ENCODE peak calls at places on chromosomes 1 and 21, in ten cellular contexts. One of them, this sample, is unnamed.

GRCh38 chr1:174149216-174149615 is 10.1 kb upstream of the RABGAP1L start:
- DNase-seq in caudate nucleus: no peak
- DNase-seq in T-helper 22 cell: no peak
- DNase-seq in NB4: no peak
- DNase-seq in A673: no peak
- DNase-seq in HEK293T: no peak
- DNase-seq in skeletal muscle cell: no peak
- DNase-seq in fibroblast of the aortic adventitia: no peak
- DNase-seq in left ventricle myocardium inferior: no peak
- DNase-seq in mesendoderm: no peak
- DNase-seq in this sample: no peak

GRCh38 chr1:221779771-221780170 is 37.9 kb upstream of the DUSP10 start:
- DNase-seq in caudate nucleus: no peak
- DNase-seq in HEK293T: no peak
- DNase-seq in A673: no peak
- DNase-seq in NB4: no peak
- DNase-seq in mesendoderm: no peak
- DNase-seq in skeletal muscle cell: no peak
- DNase-seq in fibroblast of the aortic adventitia: no peak
- DNase-seq in T-helper 22 cell: no peak
- DNase-seq in left ventricle myocardium inferior: no peak
- DNase-seq in this sample: no peak

GRCh38 chr21:44526096-44526997 is 13.6 kb downstream of the KRTAP10-1 start:
- DNase-seq in fibroblast of the aortic adventitia: no peak
- DNase-seq in T-helper 22 cell: no peak
- DNase-seq in HEK293T: no peak
- DNase-seq in skeletal muscle cell: no peak
- DNase-seq in A673: no peak
- DNase-seq in left ventricle myocardium inferior: no peak
- DNase-seq in mesendoderm: no peak
- DNase-seq in NB4: no peak
- DNase-seq in caudate nucleus: no peak
- DNase-seq in this sample: no peak

GRCh38 chr1:201406831-201407406 is 7.8 kb upstream of the LAD1 start:
- DNase-seq in fibroblast of the aortic adventitia: no peak
- DNase-seq in skeletal muscle cell: no peak
- DNase-seq in mesendoderm: no peak
- DNase-seq in left ventricle myocardium inferior: no peak
- DNase-seq in A673: no peak
- DNase-seq in T-helper 22 cell: no peak
- DNase-seq in caudate nucleus: no peak
- DNase-seq in NB4: no peak
- DNase-seq in HEK293T: no peak
- DNase-seq in this sample: no peak

GRCh38 chr1:64363116-64363515 is 106.8 kb upstream of the CACHD1 start:
- DNase-seq in mesendoderm: no peak
- DNase-seq in A673: peak; percentile 90
- DNase-seq in fibroblast of the aortic adventitia: no peak
- DNase-seq in T-helper 22 cell: no peak
- DNase-seq in caudate nucleus: no peak
- DNase-seq in HEK293T: no peak
- DNase-seq in left ventricle myocardium inferior: no peak
- DNase-seq in skeletal muscle cell: no peak
- DNase-seq in NB4: no peak
- DNase-seq in this sample: no peak

GRCh38 chr21:41958886-41959563 is 5.2 kb upstream of the C2CD2 start:
- DNase-seq in HEK293T: no peak
- DNase-seq in fibroblast of the aortic adventitia: no peak
- DNase-seq in T-helper 22 cell: no peak
- DNase-seq in skeletal muscle cell: no peak
- DNase-seq in mesendoderm: no peak
- DNase-seq in A673: no peak
- DNase-seq in NB4: no peak
- DNase-seq in left ventricle myocardium inferior: no peak
- DNase-seq in caudate nucleus: no peak
- DNase-seq in this sample: peak; percentile 49

GRCh38 chr21:31273278-31273677 is 70.8 kb downstream of the TIAM1 start:
- DNase-seq in left ventricle myocardium inferior: no peak
- DNase-seq in T-helper 22 cell: no peak
- DNase-seq in NB4: no peak
- DNase-seq in caudate nucleus: no peak
- DNase-seq in mesendoderm: no peak
- DNase-seq in HEK293T: no peak
- DNase-seq in A673: no peak
- DNase-seq in skeletal muscle cell: no peak
- DNase-seq in fibroblast of the aortic adventitia: no peak
- DNase-seq in this sample: no peak

GRCh38 chr1:2203671-2204383 is 9.3 kb upstream of the FAAP20 start:
- DNase-seq in HEK293T: no peak
- DNase-seq in T-helper 22 cell: no peak
- DNase-seq in NB4: no peak
- DNase-seq in caudate nucleus: no peak
- DNase-seq in mesendoderm: no peak
- DNase-seq in left ventricle myocardium inferior: no peak
- DNase-seq in fibroblast of the aortic adventitia: no peak
- DNase-seq in skeletal muscle cell: no peak
- DNase-seq in A673: no peak
- DNase-seq in this sample: no peak

GRCh38 chr1:203676455-203676854 is 49.8 kb downstream of the ATP2B4 start:
- DNase-seq in left ventricle myocardium inferior: no peak
- DNase-seq in T-helper 22 cell: no peak
- DNase-seq in caudate nucleus: no peak
- DNase-seq in HEK293T: no peak
- DNase-seq in mesendoderm: peak; percentile 77
- DNase-seq in NB4: no peak
- DNase-seq in fibroblast of the aortic adventitia: no peak
- DNase-seq in A673: peak; percentile 28
- DNase-seq in skeletal muscle cell: no peak
- DNase-seq in this sample: peak; percentile 62

GRCh38 chr1:168343566-168343965 is 62.9 kb downstream of the TBX19 start:
- DNase-seq in skeletal muscle cell: no peak
- DNase-seq in fibroblast of the aortic adventitia: no peak
- DNase-seq in NB4: peak; percentile 16
- DNase-seq in T-helper 22 cell: no peak
- DNase-seq in left ventricle myocardium inferior: no peak
- DNase-seq in mesendoderm: no peak
- DNase-seq in A673: peak; percentile 30
- DNase-seq in HEK293T: no peak
- DNase-seq in caudate nucleus: no peak
- DNase-seq in this sample: no peak

GRCh38 chr1:35449334-35450008 is 107.7 kb downstream of the KIAA0319L start:
- DNase-seq in fibroblast of the aortic adventitia: peak; percentile 94
- DNase-seq in mesendoderm: no peak
- DNase-seq in NB4: no peak
- DNase-seq in A673: no peak
- DNase-seq in skeletal muscle cell: peak; percentile 91
- DNase-seq in HEK293T: no peak
- DNase-seq in T-helper 22 cell: no peak
- DNase-seq in caudate nucleus: no peak
- DNase-seq in left ventricle myocardium inferior: no peak
- DNase-seq in this sample: no peak

GRCh38 chr1:205069371-205070125 is 14.7 kb downstream of the TMEM81 start:
- DNase-seq in A673: no peak
- DNase-seq in left ventricle myocardium inferior: no peak
- DNase-seq in NB4: no peak
- DNase-seq in caudate nucleus: no peak
- DNase-seq in HEK293T: no peak
- DNase-seq in mesendoderm: no peak
- DNase-seq in fibroblast of the aortic adventitia: no peak
- DNase-seq in skeletal muscle cell: no peak
- DNase-seq in T-helper 22 cell: no peak
- DNase-seq in this sample: no peak

GRCh38 chr1:177063648-177064047 is 100.9 kb downstream of the ASTN1 start:
- DNase-seq in HEK293T: no peak
- DNase-seq in skeletal muscle cell: no peak
- DNase-seq in mesendoderm: no peak
- DNase-seq in NB4: no peak
- DNase-seq in caudate nucleus: no peak
- DNase-seq in T-helper 22 cell: no peak
- DNase-seq in left ventricle myocardium inferior: no peak
- DNase-seq in fibroblast of the aortic adventitia: no peak
- DNase-seq in A673: no peak
- DNase-seq in this sample: no peak

GRCh38 chr1:111289371-111289770 is 1.3 kb upstream of the CHIA start:
- DNase-seq in A673: no peak
- DNase-seq in HEK293T: no peak
- DNase-seq in mesendoderm: no peak
- DNase-seq in NB4: no peak
- DNase-seq in left ventricle myocardium inferior: no peak
- DNase-seq in fibroblast of the aortic adventitia: no peak
- DNase-seq in skeletal muscle cell: no peak
- DNase-seq in T-helper 22 cell: no peak
- DNase-seq in caudate nucleus: no peak
- DNase-seq in this sample: no peak

GRCh38 chr1:154944422-154945159 is 8.1 kb upstream of the PMVK start:
- DNase-seq in left ventricle myocardium inferior: no peak
- DNase-seq in caudate nucleus: no peak
- DNase-seq in mesendoderm: no peak
- DNase-seq in NB4: no peak
- DNase-seq in T-helper 22 cell: no peak
- DNase-seq in A673: no peak
- DNase-seq in fibroblast of the aortic adventitia: no peak
- DNase-seq in skeletal muscle cell: no peak
- DNase-seq in HEK293T: no peak
- DNase-seq in this sample: no peak

GRCh38 chr1:202131956-202132821 is 9.5 kb downstream of the GPR37L1 start:
- DNase-seq in left ventricle myocardium inferior: peak; percentile 68
- DNase-seq in skeletal muscle cell: no peak
- DNase-seq in T-helper 22 cell: no peak
- DNase-seq in mesendoderm: peak; percentile 53
- DNase-seq in caudate nucleus: peak; percentile 65
- DNase-seq in NB4: no peak
- DNase-seq in fibroblast of the aortic adventitia: peak; percentile 48
- DNase-seq in HEK293T: no peak
- DNase-seq in A673: no peak
- DNase-seq in this sample: peak; percentile 49

GRCh38 chr1:182565537-182565936 is 23.5 kb downstream of the RNASEL start:
- DNase-seq in NB4: no peak
- DNase-seq in A673: no peak
- DNase-seq in HEK293T: no peak
- DNase-seq in left ventricle myocardium inferior: no peak
- DNase-seq in fibroblast of the aortic adventitia: no peak
- DNase-seq in caudate nucleus: no peak
- DNase-seq in T-helper 22 cell: no peak
- DNase-seq in skeletal muscle cell: no peak
- DNase-seq in mesendoderm: no peak
- DNase-seq in this sample: no peak

GRCh38 chr1:30008998-30009657 is 714.3 kb downstream of the MATN1 start:
- DNase-seq in HEK293T: no peak
- DNase-seq in caudate nucleus: no peak
- DNase-seq in T-helper 22 cell: no peak
- DNase-seq in left ventricle myocardium inferior: no peak
- DNase-seq in NB4: no peak
- DNase-seq in A673: no peak
- DNase-seq in mesendoderm: peak; percentile 71
- DNase-seq in skeletal muscle cell: no peak
- DNase-seq in fibroblast of the aortic adventitia: no peak
- DNase-seq in this sample: peak; percentile 51

GRCh38 chr1:183374825-183375224 is 43.4 kb downstream of the NMNAT2 start:
- DNase-seq in T-helper 22 cell: no peak
- DNase-seq in fibroblast of the aortic adventitia: no peak
- DNase-seq in left ventricle myocardium inferior: no peak
- DNase-seq in A673: no peak
- DNase-seq in NB4: no peak
- DNase-seq in caudate nucleus: no peak
- DNase-seq in skeletal muscle cell: no peak
- DNase-seq in HEK293T: no peak
- DNase-seq in mesendoderm: peak; percentile 36
- DNase-seq in this sample: no peak

GRCh38 chr1:47175227-47175934 is 14.5 kb downstream of the PDZK1IP1 start:
- DNase-seq in skeletal muscle cell: peak; percentile 23
- DNase-seq in fibroblast of the aortic adventitia: peak; percentile 63
- DNase-seq in mesendoderm: peak; percentile 80
- DNase-seq in NB4: peak; percentile 62
- DNase-seq in left ventricle myocardium inferior: no peak
- DNase-seq in caudate nucleus: peak; percentile 33
- DNase-seq in A673: peak; percentile 74
- DNase-seq in T-helper 22 cell: no peak
- DNase-seq in HEK293T: peak; percentile 82
- DNase-seq in this sample: peak; percentile 80

GRCh38 chr1:228004331-228004871 is 2.4 kb upstream of the WNT3A start:
- DNase-seq in left ventricle myocardium inferior: no peak
- DNase-seq in skeletal muscle cell: no peak
- DNase-seq in NB4: peak; percentile 48
- DNase-seq in fibroblast of the aortic adventitia: no peak
- DNase-seq in caudate nucleus: no peak
- DNase-seq in A673: no peak
- DNase-seq in T-helper 22 cell: no peak
- DNase-seq in HEK293T: peak; percentile 53
- DNase-seq in mesendoderm: peak; percentile 67
- DNase-seq in this sample: peak; percentile 93

GRCh38 chr21:25186278-25186677 is 421.0 kb downstream of the MRPL39 start:
- DNase-seq in NB4: no peak
- DNase-seq in skeletal muscle cell: no peak
- DNase-seq in mesendoderm: no peak
- DNase-seq in fibroblast of the aortic adventitia: no peak
- DNase-seq in HEK293T: no peak
- DNase-seq in A673: no peak
- DNase-seq in T-helper 22 cell: no peak
- DNase-seq in left ventricle myocardium inferior: no peak
- DNase-seq in caudate nucleus: no peak
- DNase-seq in this sample: no peak

GRCh38 chr1:41612953-41613352 is 128.5 kb upstream of the EDN2 start:
- DNase-seq in left ventricle myocardium inferior: no peak
- DNase-seq in skeletal muscle cell: no peak
- DNase-seq in fibroblast of the aortic adventitia: peak; percentile 52
- DNase-seq in mesendoderm: no peak
- DNase-seq in caudate nucleus: no peak
- DNase-seq in NB4: no peak
- DNase-seq in A673: no peak
- DNase-seq in HEK293T: no peak
- DNase-seq in T-helper 22 cell: no peak
- DNase-seq in this sample: no peak

GRCh38 chr1:27704958-27705357 is 20.8 kb upstream of the FAM76A start:
- DNase-seq in mesendoderm: peak; percentile 34
- DNase-seq in skeletal muscle cell: no peak
- DNase-seq in T-helper 22 cell: no peak
- DNase-seq in left ventricle myocardium inferior: no peak
- DNase-seq in caudate nucleus: no peak
- DNase-seq in HEK293T: no peak
- DNase-seq in fibroblast of the aortic adventitia: no peak
- DNase-seq in NB4: no peak
- DNase-seq in A673: no peak
- DNase-seq in this sample: no peak

GRCh38 chr1:183417691-183418491 is at the start of gene NMNAT2:
- DNase-seq in mesendoderm: peak; percentile 76
- DNase-seq in A673: peak; percentile 46
- DNase-seq in left ventricle myocardium inferior: no peak
- DNase-seq in NB4: no peak
- DNase-seq in fibroblast of the aortic adventitia: peak; percentile 14
- DNase-seq in skeletal muscle cell: no peak
- DNase-seq in HEK293T: peak; percentile 66
- DNase-seq in T-helper 22 cell: no peak
- DNase-seq in caudate nucleus: peak; percentile 53
- DNase-seq in this sample: peak; percentile 78

GRCh38 chr1:155978325-155978972 is at the start of gene ARHGEF2:
- DNase-seq in NB4: peak; percentile 98
- DNase-seq in left ventricle myocardium inferior: peak; percentile 88
- DNase-seq in fibroblast of the aortic adventitia: peak; percentile 50
- DNase-seq in caudate nucleus: no peak
- DNase-seq in HEK293T: peak; percentile 80
- DNase-seq in T-helper 22 cell: peak; percentile 68
- DNase-seq in skeletal muscle cell: no peak
- DNase-seq in mesendoderm: peak; percentile 95
- DNase-seq in A673: peak; percentile 89
- DNase-seq in this sample: peak; percentile 95

GRCh38 chr1:165114022-165114888 is 242.3 kb downstream of the LMX1A start:
- DNase-seq in NB4: peak; percentile 26
- DNase-seq in caudate nucleus: peak; percentile 20
- DNase-seq in HEK293T: peak; percentile 65
- DNase-seq in skeletal muscle cell: no peak
- DNase-seq in fibroblast of the aortic adventitia: peak; percentile 64
- DNase-seq in left ventricle myocardium inferior: no peak
- DNase-seq in A673: peak; percentile 67
- DNase-seq in T-helper 22 cell: no peak
- DNase-seq in mesendoderm: peak; percentile 75
- DNase-seq in this sample: peak; percentile 62

GRCh38 chr1:2046225-2046917 is 3.8 kb upstream of the PRKCZ start:
- DNase-seq in mesendoderm: peak; percentile 83
- DNase-seq in HEK293T: peak; percentile 68
- DNase-seq in NB4: peak; percentile 57
- DNase-seq in T-helper 22 cell: no peak
- DNase-seq in fibroblast of the aortic adventitia: no peak
- DNase-seq in left ventricle myocardium inferior: peak; percentile 59
- DNase-seq in caudate nucleus: no peak
- DNase-seq in A673: no peak
- DNase-seq in skeletal muscle cell: no peak
- DNase-seq in this sample: peak; percentile 97